ENCODE peak calls at places on chromosomes 4 and X, in six cellular contexts. One of them, this sample, is unnamed. For H3K4me1, the result is how much of the 10 kb centered on the place peaks cover.

GRCh38 chr4:140944539-140944938 is 188.4 kb upstream of the TBC1D9 start:
- DNase-seq in ovary: no peak
- DNase-seq in CD4-positive, CD25-positive, alpha-beta regulatory T cell: no peak
- DNase-seq in tibial nerve: no peak
- DNase-seq in upper lobe of right lung: no peak
- DNase-seq in CD4-positive, alpha-beta memory T cell: no peak
- DNase-seq in this sample: no peak

GRCh38 chr4:147769386-147769785 is 37.5 kb downstream of the ARHGAP10 start:
- DNase-seq in CD4-positive, alpha-beta memory T cell: no peak
- DNase-seq in tibial nerve: no peak
- DNase-seq in ovary: no peak
- DNase-seq in CD4-positive, CD25-positive, alpha-beta regulatory T cell: no peak
- DNase-seq in upper lobe of right lung: no peak
- DNase-seq in this sample: no peak

GRCh38 chr4:78379991-78380739 is 171.4 kb upstream of the ANXA3 start:
- DNase-seq in CD4-positive, CD25-positive, alpha-beta regulatory T cell: no peak
- DNase-seq in tibial nerve: no peak
- DNase-seq in CD4-positive, alpha-beta memory T cell: no peak
- DNase-seq in ovary: no peak
- DNase-seq in upper lobe of right lung: no peak
- DNase-seq in this sample: no peak

GRCh38 chr4:173169428-173170209 is 1.0 kb downstream of the GALNT7 start:
- DNase-seq in ovary: peak
- DNase-seq in CD4-positive, CD25-positive, alpha-beta regulatory T cell: peak
- DNase-seq in CD4-positive, alpha-beta memory T cell: peak
- DNase-seq in upper lobe of right lung: peak
- DNase-seq in tibial nerve: peak
- DNase-seq in this sample: peak

GRCh38 chrX:123675154-123675553 is 57.7 kb downstream of the THOC2 start:
- DNase-seq in tibial nerve: no peak
- DNase-seq in upper lobe of right lung: no peak
- DNase-seq in ovary: no peak
- DNase-seq in CD4-positive, CD25-positive, alpha-beta regulatory T cell: no peak
- DNase-seq in CD4-positive, alpha-beta memory T cell: no peak
- DNase-seq in this sample: no peak

GRCh38 chr4:158938462-158939044 is 164.3 kb upstream of the RAPGEF2 start:
- DNase-seq in CD4-positive, alpha-beta memory T cell: no peak
- DNase-seq in tibial nerve: no peak
- DNase-seq in CD4-positive, CD25-positive, alpha-beta regulatory T cell: no peak
- DNase-seq in upper lobe of right lung: no peak
- DNase-seq in ovary: no peak
- DNase-seq in this sample: no peak

GRCh38 chr4:182917182-182918043 is at the start of gene DCTD:
- DNase-seq in ovary: peak
- DNase-seq in tibial nerve: peak
- DNase-seq in CD4-positive, alpha-beta memory T cell: peak
- DNase-seq in upper lobe of right lung: peak
- DNase-seq in CD4-positive, CD25-positive, alpha-beta regulatory T cell: peak
- DNase-seq in this sample: peak

GRCh38 chrX:49308604-49309269 is 5.3 kb downstream of the GAGE10 start:
- DNase-seq in ovary: no peak
- DNase-seq in upper lobe of right lung: peak
- DNase-seq in tibial nerve: no peak
- DNase-seq in CD4-positive, alpha-beta memory T cell: no peak
- DNase-seq in CD4-positive, CD25-positive, alpha-beta regulatory T cell: no peak
- DNase-seq in this sample: no peak

GRCh38 chr4:168917150-168917779 is 92.8 kb downstream of the CBR4 start:
- DNase-seq in CD4-positive, CD25-positive, alpha-beta regulatory T cell: no peak
- DNase-seq in CD4-positive, alpha-beta memory T cell: peak
- DNase-seq in ovary: no peak
- DNase-seq in tibial nerve: no peak
- DNase-seq in upper lobe of right lung: no peak
- DNase-seq in this sample: no peak

GRCh38 chr4:1235381-1236102 is 13.4 kb downstream of the CTBP1 start:
- DNase-seq in upper lobe of right lung: peak
- DNase-seq in CD4-positive, alpha-beta memory T cell: no peak
- DNase-seq in ovary: peak
- DNase-seq in CD4-positive, CD25-positive, alpha-beta regulatory T cell: no peak
- DNase-seq in tibial nerve: no peak
- DNase-seq in this sample: peak

GRCh38 chr4:103076777-103077347 is 301 bp upstream of the SLC9B2 start:
- DNase-seq in tibial nerve: no peak
- DNase-seq in ovary: no peak
- DNase-seq in CD4-positive, alpha-beta memory T cell: no peak
- DNase-seq in upper lobe of right lung: no peak
- DNase-seq in CD4-positive, CD25-positive, alpha-beta regulatory T cell: no peak
- DNase-seq in this sample: no peak

GRCh38 chrX:39891781-39892180 is 206.0 kb downstream of the BCOR start:
- DNase-seq in ovary: no peak
- DNase-seq in CD4-positive, alpha-beta memory T cell: no peak
- DNase-seq in upper lobe of right lung: no peak
- DNase-seq in tibial nerve: no peak
- DNase-seq in CD4-positive, CD25-positive, alpha-beta regulatory T cell: no peak
- DNase-seq in this sample: no peak

GRCh38 chrX:21738145-21738949 is 19.6 kb downstream of the SMPX start:
- DNase-seq in ovary: no peak
- DNase-seq in CD4-positive, CD25-positive, alpha-beta regulatory T cell: no peak
- DNase-seq in tibial nerve: no peak
- DNase-seq in CD4-positive, alpha-beta memory T cell: no peak
- DNase-seq in upper lobe of right lung: no peak
- DNase-seq in this sample: no peak

GRCh38 chr4:7414046-7414445 is 20.7 kb downstream of the PSAPL1 start:
- DNase-seq in CD4-positive, alpha-beta memory T cell: no peak
- DNase-seq in upper lobe of right lung: peak
- DNase-seq in tibial nerve: no peak
- DNase-seq in CD4-positive, CD25-positive, alpha-beta regulatory T cell: no peak
- DNase-seq in ovary: peak
- DNase-seq in this sample: no peak

GRCh38 chr4:156778606-156779005 is 193.0 kb downstream of the PDGFC start:
- DNase-seq in tibial nerve: no peak
- DNase-seq in CD4-positive, alpha-beta memory T cell: no peak
- DNase-seq in CD4-positive, CD25-positive, alpha-beta regulatory T cell: no peak
- DNase-seq in ovary: no peak
- DNase-seq in upper lobe of right lung: no peak
- DNase-seq in this sample: no peak

GRCh38 chrX:16712116-16712824 is at the start of gene CTPS2:
- DNase-seq in ovary: peak
- DNase-seq in upper lobe of right lung: peak
- DNase-seq in CD4-positive, alpha-beta memory T cell: peak
- DNase-seq in tibial nerve: peak
- DNase-seq in CD4-positive, CD25-positive, alpha-beta regulatory T cell: peak
- DNase-seq in this sample: peak

GRCh38 chr4:26330186-26330787 is 9.5 kb downstream of the RBPJ start:
- DNase-seq in upper lobe of right lung: no peak
- DNase-seq in tibial nerve: no peak
- DNase-seq in CD4-positive, CD25-positive, alpha-beta regulatory T cell: peak
- DNase-seq in ovary: no peak
- DNase-seq in CD4-positive, alpha-beta memory T cell: peak
- DNase-seq in this sample: no peak

GRCh38 chrX:107153005-107153404 is 34.4 kb upstream of the RBM41 start:
- DNase-seq in tibial nerve: no peak
- DNase-seq in ovary: no peak
- DNase-seq in CD4-positive, CD25-positive, alpha-beta regulatory T cell: no peak
- DNase-seq in upper lobe of right lung: no peak
- DNase-seq in CD4-positive, alpha-beta memory T cell: no peak
- DNase-seq in this sample: no peak

GRCh38 chrX:27863813-27864212 is 56.0 kb downstream of the MAGEB10 start:
- DNase-seq in upper lobe of right lung: no peak
- DNase-seq in ovary: no peak
- DNase-seq in CD4-positive, CD25-positive, alpha-beta regulatory T cell: no peak
- DNase-seq in CD4-positive, alpha-beta memory T cell: no peak
- DNase-seq in tibial nerve: no peak
- DNase-seq in this sample: no peak

DNA sequence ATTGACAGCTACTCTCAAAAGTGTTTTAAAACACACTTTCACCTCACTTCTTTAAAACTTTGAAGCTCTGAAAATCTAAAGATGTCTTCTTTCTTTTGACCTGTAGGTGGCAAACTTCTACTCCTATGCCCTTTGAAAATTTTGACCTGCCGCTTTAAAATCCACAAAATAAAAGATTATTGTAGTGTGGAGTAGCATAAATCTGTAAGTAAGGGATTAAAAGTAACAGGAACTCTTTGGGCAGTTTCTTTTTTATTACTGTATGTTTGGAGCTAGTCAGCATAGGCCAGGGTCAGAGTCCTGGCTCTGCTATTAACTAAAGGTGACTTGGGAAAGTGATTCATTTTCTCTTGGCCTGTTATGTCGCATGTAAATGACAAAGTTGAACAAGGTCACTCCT is 25.5 kb downstream of the BBS12 start:
- DNase-seq in ovary: no peak
- DNase-seq in upper lobe of right lung: no peak
- DNase-seq in CD4-positive, alpha-beta memory T cell: peak
- DNase-seq in tibial nerve: no peak
- DNase-seq in CD4-positive, CD25-positive, alpha-beta regulatory T cell: peak
- DNase-seq in this sample: no peak
- H3K27ac ChIP-seq in ovary: no peak
- H3K27ac ChIP-seq in upper lobe of right lung: no peak
- H3K27ac ChIP-seq in CD4-positive, alpha-beta memory T cell: no peak
- H3K27ac ChIP-seq in tibial nerve: peak
- H3K27ac ChIP-seq in CD4-positive, CD25-positive, alpha-beta regulatory T cell: no peak
- H3K27ac ChIP-seq in this sample: no peak

GRCh38 chr4:2865381-2865780 is 21.7 kb downstream of the ADD1 start:
- DNase-seq in ovary: no peak
- DNase-seq in tibial nerve: no peak
- DNase-seq in CD4-positive, CD25-positive, alpha-beta regulatory T cell: no peak
- DNase-seq in CD4-positive, alpha-beta memory T cell: no peak
- DNase-seq in upper lobe of right lung: no peak
- DNase-seq in this sample: no peak

GRCh38 chr4:2861631-2862436 is 18.2 kb downstream of the ADD1 start:
- DNase-seq in ovary: no peak
- DNase-seq in CD4-positive, alpha-beta memory T cell: no peak
- DNase-seq in tibial nerve: no peak
- DNase-seq in CD4-positive, CD25-positive, alpha-beta regulatory T cell: no peak
- DNase-seq in upper lobe of right lung: no peak
- DNase-seq in this sample: no peak

GRCh38 chr4:2863649-2864048 is 20.0 kb downstream of the ADD1 start:
- DNase-seq in CD4-positive, alpha-beta memory T cell: no peak
- DNase-seq in ovary: no peak
- DNase-seq in tibial nerve: no peak
- DNase-seq in CD4-positive, CD25-positive, alpha-beta regulatory T cell: no peak
- DNase-seq in upper lobe of right lung: no peak
- DNase-seq in this sample: no peak

GRCh38 chr4:2860391-2861348 is 17.0 kb downstream of the ADD1 start:
- DNase-seq in upper lobe of right lung: peak
- DNase-seq in tibial nerve: no peak
- DNase-seq in CD4-positive, alpha-beta memory T cell: no peak
- DNase-seq in CD4-positive, CD25-positive, alpha-beta regulatory T cell: no peak
- DNase-seq in ovary: no peak
- DNase-seq in this sample: peak

DNA sequence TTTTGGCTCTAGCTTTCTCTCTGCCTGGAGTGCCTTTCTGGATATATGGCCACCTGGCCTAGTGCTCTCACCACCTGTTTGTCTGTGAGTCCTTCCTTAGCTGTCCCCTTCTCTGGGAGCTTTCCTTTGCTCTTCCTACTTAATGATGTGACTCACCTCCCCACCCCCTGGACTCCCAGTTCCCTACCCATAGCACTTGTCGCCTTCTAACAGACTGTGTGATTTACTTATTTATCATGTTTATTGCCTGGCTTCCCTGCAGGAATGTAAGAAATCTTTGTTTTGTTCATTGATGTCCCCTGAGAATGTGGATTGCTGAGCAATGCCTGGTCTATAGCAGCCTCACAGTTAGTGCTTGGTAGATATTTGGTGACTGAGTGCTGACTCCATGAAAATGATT is 18.9 kb downstream of the ADD1 start:
- DNase-seq in ovary: no peak
- DNase-seq in CD4-positive, alpha-beta memory T cell: no peak
- DNase-seq in upper lobe of right lung: no peak
- DNase-seq in tibial nerve: no peak
- DNase-seq in CD4-positive, CD25-positive, alpha-beta regulatory T cell: no peak
- DNase-seq in this sample: no peak
- H3K4me1 ChIP-seq in ovary: under half
- H3K4me1 ChIP-seq in CD4-positive, alpha-beta memory T cell: half or more
- H3K4me1 ChIP-seq in upper lobe of right lung: half or more
- H3K4me1 ChIP-seq in tibial nerve: under half
- H3K4me1 ChIP-seq in CD4-positive, CD25-positive, alpha-beta regulatory T cell: half or more
- H3K4me1 ChIP-seq in this sample: half or more

DNA sequence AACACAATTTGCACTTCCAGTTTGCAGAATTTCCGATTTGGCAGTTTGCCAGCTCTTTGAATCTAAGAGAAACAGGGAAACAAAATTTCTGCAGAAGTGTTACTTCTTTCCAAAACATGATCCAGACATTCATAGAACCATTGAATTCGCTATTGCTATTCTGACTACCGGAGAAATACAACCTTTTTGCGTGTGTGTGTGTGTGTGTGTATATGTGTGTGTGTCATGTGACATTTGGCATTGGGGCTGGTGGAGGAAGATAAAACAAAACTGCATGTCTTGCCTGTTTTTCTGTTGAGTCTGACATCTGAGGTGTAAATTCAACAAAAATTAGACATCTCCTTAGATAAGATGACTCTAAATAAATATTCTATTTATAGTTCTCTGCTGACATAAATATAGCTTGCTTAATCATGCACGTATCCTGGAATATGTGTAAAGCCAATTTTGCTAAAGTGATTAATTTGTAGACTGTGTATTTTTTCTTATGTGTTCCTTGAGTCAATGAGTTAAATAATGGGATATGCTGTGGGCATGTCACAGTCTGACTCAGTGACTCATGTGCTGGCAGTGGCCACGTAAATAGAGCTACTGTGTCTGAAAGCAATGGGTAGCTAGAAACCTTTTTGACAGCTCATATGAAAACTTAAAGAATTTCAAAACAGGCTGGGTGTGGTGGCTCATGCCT is 98.9 kb downstream of the HPGD start:
- DNase-seq in CD4-positive, CD25-positive, alpha-beta regulatory T cell: peak
- DNase-seq in CD4-positive, alpha-beta memory T cell: no peak
- DNase-seq in tibial nerve: no peak
- DNase-seq in ovary: no peak
- DNase-seq in upper lobe of right lung: no peak
- DNase-seq in this sample: peak
- H3K27ac ChIP-seq in CD4-positive, CD25-positive, alpha-beta regulatory T cell: no peak
- H3K27ac ChIP-seq in CD4-positive, alpha-beta memory T cell: no peak
- H3K27ac ChIP-seq in tibial nerve: no peak
- H3K27ac ChIP-seq in ovary: no peak
- H3K27ac ChIP-seq in upper lobe of right lung: no peak
- H3K27ac ChIP-seq in this sample: no peak

DNA sequence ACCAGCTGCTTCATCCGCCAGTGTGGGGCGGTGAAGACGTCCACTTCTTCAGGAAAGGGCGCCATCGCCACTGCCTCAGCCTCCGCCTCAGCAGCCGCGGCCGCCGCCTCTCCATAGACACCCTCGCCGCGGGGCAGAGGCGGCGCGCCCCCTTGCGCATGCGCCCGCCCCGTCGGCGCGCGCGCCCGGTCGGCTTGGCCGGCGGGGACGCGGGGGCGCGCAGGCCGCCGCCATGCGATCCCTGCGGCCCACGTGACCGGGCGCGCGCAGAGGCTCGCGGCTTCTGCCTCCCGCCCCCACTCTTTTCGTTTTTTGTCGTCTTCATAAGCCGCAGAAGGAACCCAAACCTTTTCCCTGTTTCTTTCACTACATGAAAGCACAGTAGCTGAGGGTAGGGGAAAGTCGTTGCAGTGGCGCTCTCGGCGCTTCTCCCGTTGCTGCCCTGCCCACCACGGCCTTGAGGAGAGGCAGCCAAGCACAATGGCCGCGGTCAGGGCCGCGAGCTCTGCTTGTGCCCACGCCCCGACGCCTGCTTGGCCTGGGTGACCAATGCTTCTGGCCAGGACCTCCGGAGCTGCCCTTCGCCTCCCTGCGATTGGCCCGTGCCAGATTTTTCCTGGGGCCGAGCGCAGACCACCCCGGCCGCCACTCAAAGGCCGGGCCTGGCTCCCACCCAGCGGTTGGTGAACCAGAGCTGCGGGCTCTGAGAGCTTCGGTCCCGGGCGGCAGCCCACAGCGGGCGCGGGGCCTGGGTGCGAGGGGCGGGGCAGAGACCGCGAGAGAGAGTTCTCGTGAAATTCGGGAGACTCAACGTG is at the start of gene FBXL5:
- DNase-seq in upper lobe of right lung: peak
- DNase-seq in CD4-positive, CD25-positive, alpha-beta regulatory T cell: peak
- DNase-seq in ovary: peak
- DNase-seq in tibial nerve: peak
- DNase-seq in CD4-positive, alpha-beta memory T cell: peak
- DNase-seq in this sample: peak
- H3K4me1 ChIP-seq in upper lobe of right lung: under half
- H3K4me1 ChIP-seq in CD4-positive, CD25-positive, alpha-beta regulatory T cell: under half
- H3K4me1 ChIP-seq in ovary: under half
- H3K4me1 ChIP-seq in tibial nerve: under half
- H3K4me1 ChIP-seq in CD4-positive, alpha-beta memory T cell: under half
- H3K4me1 ChIP-seq in this sample: half or more